ENCODE peak calls at places on chromosomes 13 and 19, in ten cellular contexts. I is NCI-H510A treated with DMSO at 0.1 percent for 48 hours; R is HT1080; T is non-pigmented ciliary epithelial cell; Z is stimulated activated CD4-positive, alpha-beta T cell treated with anti-CD3 and anti-CD28 coated beads, Interleukin-4, amount 100 ng/mL, for 4 hours; X is sciatic nerve; C is globus pallidus; V is activated naive CD4-positive, alpha-beta T cell treated with anti-CD3 and anti-CD28 coated beads, Interleukin-2, amount 10 ng/mL, durations not matched to agents 7 days and 5 days; F is body of pancreas; Q is astrocyte of the spinal cord. N is an unnamed sample.

GRCh38 chr13:44021422-44021821 is 141.7 kb downstream of the LACC1 start:
- DNase-seq in I (no peak), R (no peak), T (no peak), Z (no peak), X (no peak), C (no peak), V (no peak), F (no peak), Q (no peak), N (peak; percentile 31)

GRCh38 chr19:41753159-41753558 is 2.2 kb upstream of the CEACAM6 start:
- DNase-seq in I (peak; percentile 34), R (peak; percentile 27), T (no peak), Z (peak; percentile 62), X (peak; percentile 65), C (peak; percentile 8), V (peak; percentile 79), F (peak; percentile 75), Q (no peak), N (no peak)

GRCh38 chr19:44988896-44989563 is 12.2 kb upstream of the RELB start:
- DNase-seq in I (peak; percentile 1), R (peak; percentile 43), T (peak; percentile 10), Z (peak; percentile 55), X (peak; percentile 74), C (peak; percentile 31), V (peak; percentile 75), F (peak; percentile 69), Q (peak; percentile 48), N (no peak)

GRCh38 chr13:78401833-78402232 is 201.5 kb downstream of the POU4F1 start:
- DNase-seq in I (no peak), R (no peak), T (no peak), Z (no peak), X (no peak), C (no peak), V (no peak), F (no peak), Q (peak; percentile 1), N (no peak)

GRCh38 chr13:41458187-41458938 is 1.0 kb downstream of the RGCC start:
- DNase-seq in I (no peak), R (no peak), T (no peak), Z (peak; percentile 62), X (no peak), C (no peak), V (peak; percentile 72), F (peak; percentile 22), Q (peak; percentile 24), N (no peak)

GRCh38 chr19:34838753-34839431 is 65.9 kb upstream of the ZNF599 start:
- DNase-seq in I (no peak), R (no peak), T (no peak), Z (no peak), X (no peak), C (no peak), V (peak; percentile 35), F (peak; percentile 41), Q (no peak), N (no peak)

GRCh38 chr19:50239916-50240585 is 36.6 kb downstream of the MYH14 start:
- DNase-seq in I (no peak), R (no peak), T (no peak), Z (no peak), X (no peak), C (no peak), V (no peak), F (no peak), Q (no peak), N (no peak)

GRCh38 chr19:32691291-32691951 is at the start of gene NUDT19:
- DNase-seq in I (peak; percentile 77), R (peak; percentile 85), T (no peak), Z (peak; percentile 71), X (peak; percentile 83), C (peak; percentile 80), V (peak; percentile 89), F (peak; percentile 86), Q (peak; percentile 71), N (peak; percentile 69)

GRCh38 chr13:114012921-114013320 is 39.0 kb upstream of the C13orf46 start:
- DNase-seq in I (no peak), R (no peak), T (no peak), Z (no peak), X (no peak), C (no peak), V (no peak), F (no peak), Q (no peak), N (no peak)

GRCh38 chr13:50512602-50513527 is 330.6 kb downstream of the DLEU7 start:
- DNase-seq in I (peak; percentile 31), R (peak; percentile 37), T (no peak), Z (peak; percentile 22), X (peak; percentile 80), C (peak; percentile 75), V (peak; percentile 69), F (no peak), Q (peak; percentile 73), N (no peak)

GRCh38 chr13:60572855-60573254 is 175.8 kb downstream of the TDRD3 start:
- DNase-seq in I (no peak), R (no peak), T (no peak), Z (no peak), X (no peak), C (no peak), V (no peak), F (no peak), Q (no peak), N (no peak)

GRCh38 chr19:40006273-40006691 is 9.4 kb downstream of the ZNF546 start:
- DNase-seq in I (no peak), R (peak; percentile 78), T (peak; percentile 78), Z (no peak), X (no peak), C (no peak), V (no peak), F (no peak), Q (peak; percentile 89), N (peak; percentile 82)

GRCh38 chr19:19067276-19068072 is 3.7 kb downstream of the SLC25A42 start:
- DNase-seq in I (no peak), R (no peak), T (no peak), Z (no peak), X (no peak), C (peak; percentile 13), V (no peak), F (no peak), Q (no peak), N (no peak)

GRCh38 chr19:29381353-29382203 is 144.2 kb upstream of the VSTM2B start:
- DNase-seq in I (no peak), R (no peak), T (no peak), Z (no peak), X (peak; percentile 25), C (no peak), V (no peak), F (no peak), Q (no peak), N (no peak)

GRCh38 chr13:27535546-27535945 is 84.8 kb downstream of the LNX2 start:
- DNase-seq in I (no peak), R (peak; percentile 20), T (no peak), Z (no peak), X (no peak), C (no peak), V (no peak), F (no peak), Q (no peak), N (no peak)

GRCh38 chr19:42325896-42326771 is 699 bp downstream of the MEGF8 start:
- DNase-seq in I (peak; percentile 28), R (no peak), T (no peak), Z (peak; percentile 19), X (no peak), C (no peak), V (peak; percentile 45), F (peak; percentile 22), Q (no peak), N (no peak)

GRCh38 chr13:30581582-30581981 is 36.1 kb upstream of the USPL1 start:
- DNase-seq in I (no peak), R (no peak), T (no peak), Z (no peak), X (no peak), C (no peak), V (peak; percentile 36), F (no peak), Q (no peak), N (no peak)

GRCh38 chr13:25881946-25882574 is 169.8 kb downstream of the SHISA2 start:
- DNase-seq in I (peak; percentile 66), R (no peak), T (peak; percentile 28), Z (no peak), X (no peak), C (no peak), V (no peak), F (no peak), Q (peak; percentile 82), N (peak; percentile 31)

GRCh38 chr19:13018037-13018914 is 23.0 kb downstream of the NFIX start:
- DNase-seq in I (no peak), R (no peak), T (no peak), Z (no peak), X (peak; percentile 84), C (peak; percentile 78), V (no peak), F (no peak), Q (peak; percentile 75), N (no peak)

GRCh38 chr13:28624707-28625432 is 34.1 kb upstream of the POMP start:
- DNase-seq in I (no peak), R (no peak), T (no peak), Z (no peak), X (no peak), C (no peak), V (no peak), F (no peak), Q (no peak), N (no peak)

GRCh38 chr19:16581145-16581970 is 9.1 kb upstream of the SLC35E1 start:
- DNase-seq in I (no peak), R (no peak), T (no peak), Z (no peak), X (no peak), C (no peak), V (no peak), F (peak; percentile 46), Q (no peak), N (no peak)

GRCh38 chr13:83197316-83197715 is 685.0 kb downstream of the SLITRK1 start:
- DNase-seq in I (no peak), R (no peak), T (no peak), Z (no peak), X (no peak), C (no peak), V (no peak), F (no peak), Q (no peak), N (no peak)

GRCh38 chr19:1411255-1412191 is 4.1 kb downstream of the DAZAP1 start:
- DNase-seq in I (no peak), R (no peak), T (no peak), Z (no peak), X (no peak), C (peak; percentile 98), V (peak; percentile 43), F (no peak), Q (peak; percentile 45), N (no peak)

GRCh38 chr13:39916330-39916729 is 260.9 kb downstream of the COG6 start:
- DNase-seq in I (no peak), R (no peak), T (no peak), Z (no peak), X (no peak), C (no peak), V (no peak), F (no peak), Q (no peak), N (no peak)

GRCh38 chr13:94658926-94659649 is 53.3 kb downstream of the SOX21 start:
- DNase-seq in I (no peak), R (peak; percentile 55), T (no peak), Z (no peak), X (no peak), C (no peak), V (no peak), F (no peak), Q (no peak), N (peak; percentile 2)

GRCh38 chr13:68234278-68234677 is 1004.1 kb upstream of the PCDH9 start:
- DNase-seq in I (no peak), R (peak; percentile 20), T (no peak), Z (no peak), X (no peak), C (no peak), V (no peak), F (no peak), Q (peak; percentile 39), N (peak; percentile 34)

GRCh38 chr19:10291554-10292205 is 1.9 kb downstream of the ICAM5 start:
- DNase-seq in I (no peak), R (no peak), T (no peak), Z (no peak), X (no peak), C (no peak), V (no peak), F (no peak), Q (no peak), N (no peak)

GRCh38 chr19:14048439-14049153 is 13.3 kb downstream of the PALM3 start:
- DNase-seq in I (peak; percentile 12), R (peak; percentile 54), T (no peak), Z (peak; percentile 72), X (peak; percentile 67), C (no peak), V (peak; percentile 80), F (peak; percentile 57), Q (no peak), N (no peak)

N was measured in kidney glomerular epithelial cell.